ENCODE peak calls at places on chromosome 20, in six cellular contexts. G, I, T, R, Y and E are unnamed samples.
A peak's percentile ranks its signal among the peaks of the same experiment; 100 is the strongest.

GRCh38 chr20:63580796-63581461 is 6.9 kb upstream of the HELZ2 start:
- DNase-seq in G (peak; percentile 54), I (no peak), T (peak; percentile 27), R (peak; percentile 81), Y (no peak), E (peak; percentile 83)

GRCh38 chr20:8305449-8305978 is 173.4 kb downstream of the PLCB1 start:
- DNase-seq in G (peak; percentile 33), I (peak; percentile 53), T (peak; percentile 27), R (peak; percentile 87), Y (peak; percentile 75), E (peak; percentile 84)

GRCh38 chr20:6265204-6265904 is 142.5 kb upstream of the FERMT1 start:
- DNase-seq in G (peak; percentile 73), I (no peak), T (peak; percentile 76), R (peak; percentile 54), Y (no peak), E (peak; percentile 49)

GRCh38 chr20:63500902-63501817 is 2.3 kb upstream of the EEF1A2 start:
- DNase-seq in G (no peak), I (no peak), T (no peak), R (no peak), Y (peak; percentile 47), E (no peak)

GRCh38 chr20:18057106-18057993 is at the start of gene OVOL2:
- DNase-seq in G (no peak), I (no peak), T (no peak), R (peak; percentile 96), Y (peak; percentile 90), E (peak; percentile 91)

GRCh38 chr20:45138451-45139300 is 14.4 kb upstream of the WFDC12 start:
- DNase-seq in G (no peak), I (peak; percentile 36), T (no peak), R (peak; percentile 87), Y (peak; percentile 99), E (peak; percentile 74)

GRCh38 chr20:8527998-8528397 is 395.9 kb downstream of the PLCB1 start:
- DNase-seq in G (peak; percentile 95), I (no peak), T (peak; percentile 48), R (peak; percentile 18), Y (no peak), E (no peak)

GRCh38 chr20:30811896-30812671 is 445.4 kb upstream of the DEFB115 start:
- DNase-seq in G (peak; percentile 49), I (peak; percentile 20), T (no peak), R (peak; percentile 42), Y (peak; percentile 52), E (peak; percentile 68)

GRCh38 chr20:44010162-44010704 is 95.6 kb downstream of the TOX2 start:
- DNase-seq in G (no peak), I (no peak), T (no peak), R (no peak), Y (no peak), E (no peak)

GRCh38 chr20:51569815-51570741 is 27.6 kb upstream of the NFATC2 start:
- DNase-seq in G (no peak), I (no peak), T (peak; percentile 41), R (no peak), Y (no peak), E (no peak)

DNA sequence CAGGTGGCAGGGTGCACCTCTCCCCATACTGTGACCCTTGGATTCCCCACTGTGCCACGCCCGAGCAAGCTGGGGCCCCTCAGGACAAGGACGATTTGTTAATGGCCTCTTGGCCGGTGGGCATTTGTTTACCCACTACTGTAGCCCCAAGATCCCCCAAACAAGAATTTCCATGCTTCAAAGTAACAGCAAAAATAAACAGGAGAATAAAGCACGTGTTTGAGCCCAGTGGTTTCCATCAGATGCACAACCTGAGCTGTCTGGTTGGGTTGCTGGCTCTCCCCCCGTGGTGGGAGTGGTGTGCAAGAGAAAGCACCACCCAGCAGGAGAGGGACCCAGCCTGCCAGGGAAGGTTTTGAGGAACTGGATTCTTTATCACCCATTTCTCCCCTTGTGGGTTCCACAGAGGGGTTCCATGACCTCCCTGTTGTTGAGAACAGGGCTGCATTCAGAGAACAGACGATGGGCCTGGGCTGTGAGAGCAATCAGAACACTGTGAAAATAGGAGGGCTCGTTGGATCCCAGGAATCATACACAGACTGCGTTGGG is 4.8 kb downstream of the CD93 start:
- DNase-seq in G (no peak), I (no peak), T (no peak), R (no peak), Y (no peak), E (no peak)
- H3K4me3 ChIP-seq in G (no peak overlapping the region), I (no peak overlapping the region), T (no peak overlapping the region), R (no peak overlapping the region), Y (no peak overlapping the region), E (no peak overlapping the region)

GRCh38 chr20:25062841-25063240 is 4.9 kb upstream of the ACSS1 start:
- DNase-seq in G (no peak), I (no peak), T (no peak), R (no peak), Y (no peak), E (no peak)

GRCh38 chr20:25061821-25062530 is 4.0 kb upstream of the ACSS1 start:
- DNase-seq in G (no peak), I (no peak), T (no peak), R (no peak), Y (no peak), E (no peak)

GRCh38 chr20:25059866-25060465 is 2.0 kb upstream of the ACSS1 start:
- DNase-seq in G (no peak), I (no peak), T (no peak), R (no peak), Y (no peak), E (no peak)

GRCh38 chr20:25059487-25059820 is 1.5 kb upstream of the ACSS1 start:
- DNase-seq in G (no peak), I (no peak), T (no peak), R (no peak), Y (no peak), E (no peak)

GRCh38 chr20:25061103-25061799 is 3.3 kb upstream of the ACSS1 start:
- DNase-seq in G (no peak), I (no peak), T (no peak), R (no peak), Y (no peak), E (no peak)
- H3K23ac ChIP-seq in G (no peak overlapping the region), I (no peak overlapping the region), T (no peak overlapping the region), R (no peak overlapping the region), Y (no peak overlapping the region), E (no peak overlapping the region)

DNA sequence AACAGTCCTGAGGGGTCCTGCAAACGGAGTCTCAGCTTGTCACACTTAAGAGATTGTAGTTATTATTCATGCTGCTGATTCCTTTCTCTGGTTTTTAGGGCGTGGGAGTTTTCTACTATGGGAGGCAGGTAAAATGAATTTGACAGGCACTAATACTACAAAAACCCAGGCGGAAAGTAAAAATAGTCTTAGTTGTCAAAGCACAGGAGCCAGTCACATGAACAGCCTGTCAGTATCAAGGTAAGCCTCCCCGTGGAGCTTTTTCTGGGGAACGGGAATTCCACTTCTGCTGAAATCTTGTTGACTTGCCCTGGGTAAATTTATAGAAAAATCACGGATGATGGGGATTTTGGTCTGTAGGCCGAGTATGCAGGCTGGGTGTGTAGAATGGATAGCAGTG is 79.8 kb downstream of the SLC24A3 start:
- DNase-seq in G (no peak), I (no peak), T (no peak), R (no peak), Y (no peak), E (no peak)
- H2AK5ac ChIP-seq in G (no peak overlapping the region), I (no peak overlapping the region), T (no peak overlapping the region), R (no peak overlapping the region), Y (no peak overlapping the region), E (no peak overlapping the region)

DNA sequence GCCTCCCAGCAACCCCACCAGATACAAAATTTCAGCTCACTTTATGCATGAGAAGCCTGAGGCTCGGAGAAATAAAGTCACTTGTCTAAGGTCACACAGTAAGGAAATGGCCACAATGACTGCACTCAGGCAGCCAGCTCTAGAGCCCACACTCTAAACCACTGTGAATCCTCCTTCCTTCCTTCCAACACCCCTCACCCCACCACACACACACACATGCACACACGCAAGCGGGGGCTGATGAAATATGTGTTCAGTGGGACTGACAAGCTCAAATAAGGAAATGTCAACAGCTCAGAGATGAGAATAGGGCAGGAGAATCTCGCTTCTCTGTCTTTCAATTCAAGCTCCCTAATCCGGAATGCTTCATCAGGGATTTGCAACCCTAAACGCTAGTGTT is 6.0 kb upstream of the BPIFA1 start:
- DNase-seq in G (no peak), I (no peak), T (no peak), R (no peak), Y (no peak), E (no peak)
- H3K4me3 ChIP-seq in G (no peak overlapping the region), I (no peak overlapping the region), T (no peak overlapping the region), R (no peak overlapping the region), Y (no peak overlapping the region), E (no peak overlapping the region)

GRCh38 chr20:409697-410559 is 1.8 kb downstream of the RBCK1 start:
- DNase-seq in G (no peak), I (no peak), T (no peak), R (no peak), Y (no peak), E (no peak)

GRCh38 chr20:407097-407952 is 774 bp upstream of the RBCK1 start:
- DNase-seq in G (peak; percentile 59), I (peak; percentile 70), T (peak; percentile 83), R (peak; percentile 83), Y (peak; percentile 88), E (peak; percentile 92)

GRCh38 chr20:408843-409696 is 971 bp downstream of the RBCK1 start:
- DNase-seq in G (no peak), I (no peak), T (no peak), R (no peak), Y (no peak), E (peak; percentile 23)

GRCh38 chr20:406200-407096 is 1.7 kb upstream of the RBCK1 start:
- DNase-seq in G (no peak), I (no peak), T (no peak), R (no peak), Y (no peak), E (no peak)

DNA sequence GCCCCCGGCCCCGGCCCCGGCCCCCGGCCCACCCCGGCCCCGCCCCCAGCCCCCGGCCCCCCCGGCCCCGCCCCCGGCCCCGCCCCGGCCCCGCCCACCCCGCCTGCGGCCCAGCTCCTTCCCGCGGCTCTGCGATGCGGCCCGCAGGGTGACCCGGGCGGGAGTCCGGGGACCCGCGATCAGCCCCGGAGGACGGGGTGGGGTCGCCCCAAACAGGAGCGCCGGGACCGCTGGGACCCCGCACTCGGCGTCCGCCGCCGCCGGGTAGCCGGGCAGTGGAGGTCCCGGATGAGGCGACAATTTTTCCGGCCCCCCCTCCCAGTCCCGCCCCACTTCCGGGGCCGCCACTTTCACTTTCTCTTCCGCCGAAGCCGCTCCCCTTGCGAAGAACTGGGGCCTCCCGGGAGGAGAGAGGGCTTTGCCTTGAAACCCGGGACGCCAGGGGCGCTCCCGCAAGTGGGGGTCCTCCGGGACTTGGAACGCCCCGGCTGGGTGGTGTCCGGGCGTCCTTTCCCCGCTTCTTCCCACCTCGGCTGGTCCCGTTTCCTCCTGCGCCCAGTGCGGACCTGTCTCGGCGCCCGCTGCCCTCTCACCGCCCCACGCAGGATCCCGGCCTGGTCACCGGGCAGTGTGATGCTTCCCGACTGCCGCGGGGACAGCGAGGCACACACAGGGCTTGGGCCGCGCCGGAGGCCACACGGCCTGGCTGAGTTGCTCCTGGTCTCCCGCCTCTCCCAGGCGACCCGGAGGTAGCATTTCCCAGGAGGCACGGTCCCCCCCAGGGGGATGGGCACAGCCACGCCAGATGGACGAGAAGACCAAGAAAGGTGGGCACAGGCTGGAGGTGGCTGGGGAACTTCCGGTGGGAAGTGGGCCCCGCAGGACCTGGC is at the start of gene RBCK1:
- DNase-seq in G (peak; percentile 72), I (peak; percentile 75), T (peak; percentile 90), R (peak; percentile 78), Y (peak; percentile 87), E (peak; percentile 78)
- H3K23ac ChIP-seq in G (peak within 1 kb of the TSS; percentile 97), I (peak within 1 kb of the TSS; percentile 90), T (peak within 1 kb of the TSS; percentile 100), R (no peak within 1 kb of the TSS), Y (no peak within 1 kb of the TSS), E (peak within 1 kb of the TSS; percentile 97)